ENCODE peak calls at places on chromosomes 12 and 14, in seven cellular contexts. F is fibroblast of mammary gland, L is IMR-90, T is upper lobe of right lung, I is left lung, X is A549, O is dorsolateral prefrontal cortex. P is an unnamed sample.

GRCh38 chr14:105364100-105364708 is 34.1 kb upstream of the TEX22 start:
- DNase-seq in O (no peak), T (no peak), I (peak; percentile 61), X (no peak), F (peak; percentile 73), L (peak; percentile 72), P (no peak)

GRCh38 chr14:88791629-88792571 is 853 bp downstream of the EML5 start:
- DNase-seq in X (peak; percentile 5), F (no peak), O (no peak), I (peak; percentile 82), L (no peak), T (peak; percentile 73), P (no peak)

GRCh38 chr12:91189526-91189925 is 6.9 kb upstream of the DCN start:
- DNase-seq in O (no peak), T (no peak), I (no peak), F (peak; percentile 78), L (peak; percentile 65), X (no peak), P (no peak)

GRCh38 chr14:25537846-25538455 is 488.0 kb upstream of the STXBP6 start:
- DNase-seq in F (peak; percentile 36), I (no peak), L (no peak), T (no peak), X (peak; percentile 38), O (no peak), P (peak; percentile 27)

GRCh38 chr12:2311001-2311778 is 258.4 kb downstream of the CACNA1C start:
- DNase-seq in O (no peak), X (no peak), I (no peak), F (peak; percentile 88), L (peak; percentile 80), T (no peak), P (no peak)

GRCh38 chr14:101992708-101993107 is 28.3 kb downstream of the DYNC1H1 start:
- DNase-seq in X (no peak), O (no peak), I (no peak), L (no peak), F (no peak), T (no peak), P (no peak)

GRCh38 chr12:31989987-31990386 is 30.8 kb downstream of the RESF1 start:
- DNase-seq in O (no peak), L (peak; percentile 18), F (no peak), T (no peak), I (no peak), X (no peak), P (no peak)

GRCh38 chr14:58100735-58101368 is 51.2 kb downstream of the ARMH4 start:
- DNase-seq in O (no peak), I (no peak), X (no peak), L (peak; percentile 80), F (peak; percentile 75), T (no peak), P (no peak)

GRCh38 chr12:103627189-103627855 is 40.2 kb downstream of the STAB2 start:
- DNase-seq in F (no peak), O (no peak), X (no peak), L (no peak), I (no peak), T (no peak), P (no peak)

GRCh38 chr14:95322646-95323045 is 2.9 kb upstream of the CLMN start:
- DNase-seq in T (no peak), L (no peak), X (peak; percentile 30), I (no peak), O (no peak), F (no peak), P (no peak)

GRCh38 chr14:100391777-100392176 is 68.6 kb downstream of the SLC25A47 start:
- DNase-seq in I (no peak), F (peak; percentile 42), X (no peak), T (no peak), O (no peak), L (peak; percentile 67), P (no peak)

GRCh38 chr12:124386661-124387509 is 92.0 kb downstream of the RFLNA start:
- DNase-seq in O (no peak), F (peak; percentile 50), L (no peak), X (peak; percentile 66), I (no peak), T (no peak), P (no peak)

GRCh38 chr12:124389537-124390441 is 94.9 kb downstream of the RFLNA start:
- DNase-seq in T (no peak), O (no peak), F (no peak), X (peak; percentile 62), I (no peak), L (no peak), P (no peak)

GRCh38 chr12:124388679-124389536 is 94.0 kb downstream of the RFLNA start:
- DNase-seq in F (peak; percentile 87), I (peak; percentile 96), L (peak; percentile 85), T (peak; percentile 92), X (peak; percentile 94), O (peak; percentile 91), P (peak; percentile 22)

GRCh38 chr12:124387510-124387855 is 92.6 kb downstream of the RFLNA start:
- DNase-seq in F (no peak), O (no peak), I (no peak), L (no peak), X (no peak), T (peak; percentile 81), P (no peak)

GRCh38 chr12:124388038-124388676 is 93.3 kb downstream of the RFLNA start:
- DNase-seq in T (no peak), F (no peak), I (no peak), L (no peak), X (no peak), O (no peak), P (no peak)
- TF ChIP-seq CTCF in T (no peak), F (no peak), I (no peak), L (no peak), X (no peak), O (no peak), P (no peak)

GRCh38 chr14:22226381-22226780 is 362.6 kb downstream of the DAD1 start:
- DNase-seq in I (no peak), T (no peak), O (no peak), X (peak; percentile 19), L (peak; percentile 59), F (no peak), P (no peak)
- TF ChIP-seq CTCF in I (no peak), T (peak; percentile 35), O (no peak), X (peak; percentile 11), L (peak; percentile 46), F (no peak), P (peak; percentile 16)

DNA sequence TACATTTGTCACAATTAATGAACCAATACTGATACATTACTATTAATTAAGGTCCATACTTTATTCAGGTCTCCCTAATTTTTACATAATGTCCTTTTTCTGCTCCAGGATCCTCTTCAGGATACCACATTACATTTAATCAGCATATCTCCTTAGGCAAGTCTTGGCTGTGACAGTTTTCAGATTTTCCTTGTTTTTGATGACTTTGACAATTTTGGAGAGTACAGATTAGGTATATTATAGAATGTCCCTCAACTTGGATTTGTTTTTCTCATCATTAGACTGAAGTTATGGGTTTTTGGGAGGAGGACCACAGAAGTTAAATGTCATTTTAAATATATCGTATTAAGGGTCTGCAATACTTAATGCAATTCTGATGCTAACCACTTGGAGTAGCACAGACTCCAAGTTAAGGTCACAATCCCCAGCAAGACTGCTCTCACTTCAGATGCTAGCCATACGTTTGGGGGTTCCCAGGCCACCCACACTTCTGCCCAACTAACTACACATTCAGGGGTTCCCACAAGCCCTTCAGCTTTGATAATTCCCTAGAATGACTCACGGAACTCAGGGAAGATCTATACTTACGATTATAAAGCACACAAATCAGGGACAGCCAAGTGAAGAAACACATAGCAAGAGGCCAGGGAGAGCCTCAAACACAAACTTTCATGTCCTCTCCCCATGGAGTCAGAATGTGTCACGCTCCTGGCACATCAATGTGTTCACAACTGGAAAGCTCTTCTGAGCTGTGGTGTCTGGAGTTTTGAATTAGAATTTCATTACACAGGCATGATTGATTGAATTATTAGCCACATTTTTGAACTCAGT is 17.0 kb upstream of the NUBPL start:
- DNase-seq in T (no peak), L (peak; percentile 23), O (no peak), X (peak; percentile 36), F (peak; percentile 26), I (no peak), P (no peak)
- TF ChIP-seq CTCF in T (peak; percentile 14), L (peak; percentile 39), O (peak; percentile 20), X (no peak), F (peak; percentile 37), I (no peak), P (peak; percentile 43)

GRCh38 chr12:15688838-15689237 is 100.3 kb downstream of the EPS8 start:
- DNase-seq in I (no peak), X (no peak), O (no peak), T (no peak), L (no peak), F (no peak), P (no peak)
- TF ChIP-seq CTCF in I (no peak), X (no peak), O (no peak), T (no peak), L (no peak), F (no peak), P (no peak)

GRCh38 chr12:19181666-19182426 is 52.3 kb downstream of the PLEKHA5 start:
- DNase-seq in X (no peak), O (no peak), T (no peak), L (no peak), F (peak; percentile 26), I (peak; percentile 20), P (no peak)

GRCh38 chr12:19186722-19187661 is 57.5 kb downstream of the PLEKHA5 start:
- DNase-seq in T (no peak), I (no peak), L (peak; percentile 71), F (peak; percentile 75), X (peak; percentile 59), O (no peak), P (no peak)

GRCh38 chr12:19185262-19185929 is 55.9 kb downstream of the PLEKHA5 start:
- DNase-seq in I (no peak), L (no peak), X (no peak), O (no peak), T (no peak), F (no peak), P (no peak)

GRCh38 chr12:19179986-19180385 is 50.5 kb downstream of the PLEKHA5 start:
- DNase-seq in L (no peak), F (no peak), O (no peak), I (no peak), X (no peak), T (no peak), P (no peak)

GRCh38 chr12:19183121-19183838 is 53.7 kb downstream of the PLEKHA5 start:
- DNase-seq in I (peak; percentile 18), T (no peak), X (peak; percentile 30), O (no peak), L (peak; percentile 37), F (peak; percentile 44), P (no peak)
- TF ChIP-seq CTCF in I (peak; percentile 9), T (peak; percentile 21), X (no peak), O (no peak), L (peak; percentile 35), F (peak; percentile 31), P (peak; percentile 36)

GRCh38 chr12:54215990-54216579 is 27.3 kb upstream of the SMUG1 start:
- DNase-seq in I (no peak), L (no peak), F (peak; percentile 40), T (peak; percentile 67), X (peak; percentile 44), O (no peak), P (no peak)

GRCh38 chr12:54214553-54215374 is 26.0 kb upstream of the SMUG1 start:
- DNase-seq in F (peak; percentile 90), X (peak; percentile 95), O (peak; percentile 85), L (peak; percentile 85), I (peak; percentile 96), T (peak; percentile 92), P (peak; percentile 81)

GRCh38 chr12:54211920-54212319 is 23.1 kb upstream of the SMUG1 start:
- DNase-seq in F (no peak), I (no peak), T (no peak), O (no peak), X (no peak), L (no peak), P (no peak)

GRCh38 chr12:54210400-54210790 is 21.6 kb upstream of the SMUG1 start:
- DNase-seq in X (no peak), T (no peak), I (no peak), L (no peak), F (no peak), O (no peak), P (no peak)

GRCh38 chr12:54213084-54213483 is 24.3 kb upstream of the SMUG1 start:
- DNase-seq in F (no peak), X (no peak), L (no peak), O (no peak), I (no peak), T (no peak), P (no peak)
- TF ChIP-seq CTCF in F (peak; percentile 22), X (no peak), L (no peak), O (no peak), I (no peak), T (no peak), P (peak; percentile 8)